ENCODE peak calls at places on chromosomes 3 and 15, in four cellular contexts. B, Z, E and O are unnamed samples.

GRCh38 chr15:82139823-82140268 is 94.0 kb upstream of the MEX3B start:
- DNase-seq in Z (peak; percentile 36), B (peak; percentile 38), E (no peak), O (no peak)

GRCh38 chr3:48738926-48739616 is 22.1 kb upstream of the IP6K2 start:
- DNase-seq in E (no peak), Z (no peak), B (no peak), O (no peak)

GRCh38 chr3:12347301-12347700 is 58.4 kb downstream of the PPARG start:
- DNase-seq in B (no peak), Z (no peak), E (no peak), O (no peak)

GRCh38 chr15:86178845-86179244 is 99.2 kb downstream of the AGBL1 start:
- DNase-seq in B (no peak), Z (no peak), E (no peak), O (no peak)

GRCh38 chr15:78750566-78750965 is 60.7 kb downstream of the ADAMTS7 start:
- DNase-seq in B (no peak), E (no peak), Z (no peak), O (no peak)

GRCh38 chr15:85941186-85941855 is 138.3 kb upstream of the AGBL1 start:
- DNase-seq in B (no peak), Z (no peak), E (no peak), O (no peak)

GRCh38 chr15:45790325-45790943 is 155.6 kb downstream of the SQOR start:
- DNase-seq in B (peak; percentile 11), E (no peak), Z (peak; percentile 14), O (no peak)

GRCh38 chr15:45118996-45119395 is 4.9 kb downstream of the DUOXA2 start:
- DNase-seq in E (no peak), B (no peak), Z (no peak), O (no peak)

GRCh38 chr15:27894645-27895044 is 204.5 kb downstream of the OCA2 start:
- DNase-seq in Z (no peak), E (no peak), B (no peak), O (no peak)

GRCh38 chr3:79367066-79367465 is 400.7 kb downstream of the ROBO1 start:
- DNase-seq in B (no peak), E (no peak), Z (no peak), O (no peak)

GRCh38 chr15:85564686-85565085 is 184.3 kb downstream of the AKAP13 start:
- DNase-seq in B (no peak), Z (no peak), E (no peak), O (no peak)

GRCh38 chr3:2354702-2355101 is 256.0 kb downstream of the CNTN4 start:
- DNase-seq in B (no peak), Z (no peak), E (no peak), O (no peak)

GRCh38 chr15:88166330-88166993 is 90.1 kb downstream of the NTRK3 start:
- DNase-seq in Z (peak; percentile 10), B (peak; percentile 21), E (peak; percentile 3), O (no peak)

GRCh38 chr3:195033531-195034091 is 237.3 kb downstream of the XXYLT1 start:
- DNase-seq in B (no peak), E (no peak), Z (peak; percentile 53), O (no peak)

GRCh38 chr3:42823351-42823750 is 14.1 kb downstream of the ACKR2 start:
- DNase-seq in B (no peak), E (no peak), Z (no peak), O (no peak)

GRCh38 chr15:51089699-51090098 is 5.0 kb downstream of the TNFAIP8L3 start:
- DNase-seq in B (no peak), Z (no peak), E (no peak), O (no peak)

GRCh38 chr3:19688767-19689166 is 245.2 kb downstream of the EFHB start:
- DNase-seq in Z (no peak), E (no peak), B (no peak), O (no peak)

GRCh38 chr3:140236836-140237476 is 302.0 kb downstream of the CLSTN2 start:
- DNase-seq in B (no peak), Z (no peak), E (no peak), O (no peak)

GRCh38 chr15:90839187-90840071 is 29.0 kb upstream of the FURIN start:
- DNase-seq in B (no peak), E (peak; percentile 85), Z (peak; percentile 21), O (no peak)

GRCh38 chr3:4006288-4006687 is 207.1 kb downstream of the LRRN1 start:
- DNase-seq in B (no peak), Z (no peak), E (no peak), O (no peak)

GRCh38 chr15:92460023-92460422 is 66.3 kb downstream of the ST8SIA2 start:
- DNase-seq in Z (no peak), E (no peak), B (no peak), O (no peak)

GRCh38 chr3:45412731-45413130 is 24.4 kb downstream of the LARS2 start:
- DNase-seq in E (no peak), Z (no peak), B (no peak), O (no peak)

GRCh38 chr15:57559875-57560274 is 31.8 kb upstream of the MYZAP start:
- DNase-seq in Z (peak; percentile 88), E (peak; percentile 59), B (peak; percentile 69), O (no peak)

GRCh38 chr3:173599673-173600072 is 202.1 kb downstream of the NLGN1 start:
- DNase-seq in Z (no peak), B (no peak), E (no peak), O (no peak)

GRCh38 chr3:135649361-135649760 is 316.2 kb upstream of the PPP2R3A start:
- DNase-seq in E (no peak), B (no peak), Z (no peak), O (no peak)

GRCh38 chr3:172218350-172219323 is 179.3 kb downstream of the FNDC3B start:
- DNase-seq in E (no peak), Z (no peak), B (no peak), O (peak; percentile 16)

GRCh38 chr3:36124118-36124796 is 256.0 kb upstream of the STAC start:
- DNase-seq in B (no peak), Z (peak; percentile 38), E (peak; percentile 41), O (no peak)

GRCh38 chr15:91710072-91710471 is 143.4 kb upstream of the SLCO3A1 start:
- DNase-seq in E (no peak), B (no peak), Z (no peak), O (no peak)

GRCh38 chr15:66859688-66860253 is 157.7 kb downstream of the SMAD6 start:
- DNase-seq in Z (no peak), B (no peak), E (no peak), O (no peak)
- TF ChIP-seq ATF2 in Z (no peak), B (no peak), E (no peak), O (no peak)

DNA sequence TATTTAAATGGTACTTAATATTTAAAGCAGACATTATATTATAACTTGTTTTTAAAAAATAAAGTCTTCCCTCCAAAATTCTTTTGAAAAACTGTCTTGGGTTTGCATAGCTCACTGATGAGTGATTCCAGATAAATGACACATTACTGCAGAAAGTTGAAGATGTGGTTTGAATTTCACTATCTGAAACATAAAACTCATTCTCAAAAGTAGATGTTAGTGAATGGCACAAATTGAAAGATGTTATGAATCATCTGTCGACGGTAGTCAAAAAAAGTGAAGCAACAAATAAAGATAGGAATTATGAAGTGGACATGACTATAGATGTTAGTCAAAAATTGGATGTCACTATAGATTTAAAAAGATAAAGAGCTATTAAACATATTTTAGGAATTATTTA is 280.5 kb downstream of the GAP43 start:
- DNase-seq in Z (no peak), B (no peak), E (no peak), O (no peak)
- TF ChIP-seq CEBPB in Z (no peak), B (no peak), E (no peak), O (no peak)

GRCh38 chr3:128399221-128399915 is 67.3 kb downstream of the DNAJB8 start:
- DNase-seq in Z (no peak), B (no peak), E (no peak), O (no peak)

GRCh38 chr3:128398586-128398985 is 68.1 kb downstream of the DNAJB8 start:
- DNase-seq in Z (no peak), B (no peak), E (no peak), O (no peak)

GRCh38 chr3:128402998-128403397 is 63.7 kb downstream of the DNAJB8 start:
- DNase-seq in E (no peak), B (no peak), Z (no peak), O (no peak)

GRCh38 chr3:128402319-128402718 is 64.4 kb downstream of the DNAJB8 start:
- DNase-seq in B (no peak), Z (peak; percentile 60), E (no peak), O (no peak)

GRCh38 chr3:128400683-128401082 is 66.0 kb downstream of the DNAJB8 start:
- DNase-seq in E (no peak), B (no peak), Z (no peak), O (no peak)
- TF ChIP-seq ATF2 in E (no peak), B (no peak), Z (no peak), O (no peak)

GRCh38 chr3:153026026-153026425 is 136.0 kb upstream of the RAP2B start:
- DNase-seq in E (no peak), Z (peak; percentile 23), B (peak; percentile 36), O (no peak)
- TF ChIP-seq CEBPB in E (no peak), Z (no peak), B (no peak), O (no peak)

DNA sequence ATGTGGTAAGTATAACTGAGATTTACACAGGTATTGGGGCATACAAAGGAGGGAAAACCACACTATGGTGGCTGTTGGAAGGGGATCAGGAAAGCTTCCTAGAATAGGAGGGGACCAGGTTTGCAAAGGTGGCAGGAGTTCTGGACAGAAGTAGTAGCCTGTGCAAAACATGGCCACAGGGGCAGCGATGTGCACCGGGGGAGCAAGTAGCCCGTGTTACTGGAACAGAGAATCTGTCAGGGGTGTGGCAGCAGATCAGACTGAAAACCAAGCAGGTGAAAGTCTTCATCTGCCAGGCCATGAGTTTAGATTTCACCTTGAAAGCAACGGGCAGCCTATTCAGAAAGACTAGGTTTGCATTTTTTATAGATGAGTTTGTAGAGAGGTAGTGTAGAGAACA is 182.3 kb upstream of the LPP start:
- DNase-seq in B (no peak), Z (no peak), E (no peak), O (no peak)
- TF ChIP-seq ATF2 in B (no peak), Z (no peak), E (no peak), O (no peak)

GRCh38 chr3:55185380-55185779 is 257.5 kb upstream of the LRTM1 start:
- DNase-seq in B (no peak), Z (no peak), E (no peak), O (no peak)
- TF ChIP-seq CEBPB in B (no peak), Z (no peak), E (no peak), O (no peak)

GRCh38 chr15:71386448-71387236 is 271.4 kb downstream of the THSD4 start:
- DNase-seq in E (no peak), B (no peak), Z (no peak), O (no peak)

GRCh38 chr15:71386005-71386404 is 270.7 kb downstream of the THSD4 start:
- DNase-seq in B (no peak), Z (no peak), E (no peak), O (no peak)

GRCh38 chr15:71385469-71385868 is 270.2 kb downstream of the THSD4 start:
- DNase-seq in Z (no peak), E (no peak), B (no peak), O (no peak)

GRCh38 chr15:71385026-71385425 is 269.8 kb downstream of the THSD4 start:
- DNase-seq in B (no peak), E (no peak), Z (no peak), O (no peak)

GRCh38 chr15:71384501-71384900 is 269.2 kb downstream of the THSD4 start:
- DNase-seq in E (no peak), B (no peak), Z (no peak), O (no peak)
- TF ChIP-seq ATF2 in E (no peak), B (no peak), Z (no peak), O (no peak)